ENCODE peak calls at places on chromosomes 3 and 15, in six cellular contexts. One of them, this sample, is unnamed.

GRCh38 chr15:65086680-65087111 is 10.2 kb downstream of the KBTBD13 start:
- DNase-seq in NCI-H1105: no peak
- DNase-seq in activated CD8-positive, alpha-beta memory T cell treated with anti-CD3 and anti-CD28 coated beads, Interleukin-2, amount 50 U/mL, for 4 hours: no peak
- DNase-seq in activated T-cell treated with anti-CD3 and anti-CD28 coated beads for 1 hour: no peak
- DNase-seq in GM19239: no peak
- DNase-seq in substantia nigra: no peak
- DNase-seq in this sample: no peak

GRCh38 chr15:67133738-67134576 is 68.6 kb downstream of the SMAD3 start:
- DNase-seq in NCI-H1105: no peak
- DNase-seq in GM19239: no peak
- DNase-seq in activated CD8-positive, alpha-beta memory T cell treated with anti-CD3 and anti-CD28 coated beads, Interleukin-2, amount 50 U/mL, for 4 hours: peak; percentile 56
- DNase-seq in substantia nigra: no peak
- DNase-seq in activated T-cell treated with anti-CD3 and anti-CD28 coated beads for 1 hour: peak; percentile 27
- DNase-seq in this sample: no peak

GRCh38 chr3:4981688-4982494 is 2.7 kb downstream of the BHLHE40 start:
- DNase-seq in activated CD8-positive, alpha-beta memory T cell treated with anti-CD3 and anti-CD28 coated beads, Interleukin-2, amount 50 U/mL, for 4 hours: no peak
- DNase-seq in NCI-H1105: no peak
- DNase-seq in activated T-cell treated with anti-CD3 and anti-CD28 coated beads for 1 hour: no peak
- DNase-seq in substantia nigra: no peak
- DNase-seq in GM19239: no peak
- DNase-seq in this sample: no peak

GRCh38 chr3:72694398-72694797 is 153.8 kb downstream of the SHQ1 start:
- DNase-seq in activated T-cell treated with anti-CD3 and anti-CD28 coated beads for 1 hour: no peak
- DNase-seq in substantia nigra: no peak
- DNase-seq in GM19239: no peak
- DNase-seq in NCI-H1105: no peak
- DNase-seq in activated CD8-positive, alpha-beta memory T cell treated with anti-CD3 and anti-CD28 coated beads, Interleukin-2, amount 50 U/mL, for 4 hours: no peak
- DNase-seq in this sample: no peak

GRCh38 chr3:106965286-106965685 is 412.0 kb upstream of the CCDC54 start:
- DNase-seq in substantia nigra: no peak
- DNase-seq in activated T-cell treated with anti-CD3 and anti-CD28 coated beads for 1 hour: no peak
- DNase-seq in GM19239: no peak
- DNase-seq in NCI-H1105: no peak
- DNase-seq in activated CD8-positive, alpha-beta memory T cell treated with anti-CD3 and anti-CD28 coated beads, Interleukin-2, amount 50 U/mL, for 4 hours: no peak
- DNase-seq in this sample: no peak

GRCh38 chr15:23420806-23421575 is 26.1 kb downstream of the GOLGA6L2 start:
- DNase-seq in NCI-H1105: no peak
- DNase-seq in GM19239: peak; percentile 21
- DNase-seq in activated CD8-positive, alpha-beta memory T cell treated with anti-CD3 and anti-CD28 coated beads, Interleukin-2, amount 50 U/mL, for 4 hours: no peak
- DNase-seq in substantia nigra: no peak
- DNase-seq in activated T-cell treated with anti-CD3 and anti-CD28 coated beads for 1 hour: no peak
- DNase-seq in this sample: no peak

GRCh38 chr3:59546522-59546921 is 496.7 kb upstream of the CFAP20DC start:
- DNase-seq in activated T-cell treated with anti-CD3 and anti-CD28 coated beads for 1 hour: no peak
- DNase-seq in GM19239: no peak
- DNase-seq in NCI-H1105: no peak
- DNase-seq in substantia nigra: no peak
- DNase-seq in activated CD8-positive, alpha-beta memory T cell treated with anti-CD3 and anti-CD28 coated beads, Interleukin-2, amount 50 U/mL, for 4 hours: no peak
- DNase-seq in this sample: no peak

GRCh38 chr3:11846281-11847034 is at the start of gene TAMM41:
- DNase-seq in activated T-cell treated with anti-CD3 and anti-CD28 coated beads for 1 hour: peak; percentile 80
- DNase-seq in activated CD8-positive, alpha-beta memory T cell treated with anti-CD3 and anti-CD28 coated beads, Interleukin-2, amount 50 U/mL, for 4 hours: peak; percentile 88
- DNase-seq in GM19239: peak; percentile 78
- DNase-seq in NCI-H1105: peak; percentile 60
- DNase-seq in substantia nigra: peak; percentile 61
- DNase-seq in this sample: peak; percentile 56

GRCh38 chr3:168933614-168934013 is 729.9 kb downstream of the MECOM start:
- DNase-seq in substantia nigra: no peak
- DNase-seq in activated T-cell treated with anti-CD3 and anti-CD28 coated beads for 1 hour: no peak
- DNase-seq in activated CD8-positive, alpha-beta memory T cell treated with anti-CD3 and anti-CD28 coated beads, Interleukin-2, amount 50 U/mL, for 4 hours: no peak
- DNase-seq in NCI-H1105: no peak
- DNase-seq in GM19239: no peak
- DNase-seq in this sample: no peak

GRCh38 chr15:93987068-93987467 is 244.3 kb upstream of the MCTP2 start:
- DNase-seq in NCI-H1105: no peak
- DNase-seq in substantia nigra: no peak
- DNase-seq in activated CD8-positive, alpha-beta memory T cell treated with anti-CD3 and anti-CD28 coated beads, Interleukin-2, amount 50 U/mL, for 4 hours: peak; percentile 15
- DNase-seq in GM19239: no peak
- DNase-seq in activated T-cell treated with anti-CD3 and anti-CD28 coated beads for 1 hour: peak; percentile 0
- DNase-seq in this sample: no peak

GRCh38 chr15:74604983-74605809 is 10.4 kb upstream of the CLK3 start:
- DNase-seq in GM19239: no peak
- DNase-seq in activated T-cell treated with anti-CD3 and anti-CD28 coated beads for 1 hour: no peak
- DNase-seq in substantia nigra: no peak
- DNase-seq in NCI-H1105: no peak
- DNase-seq in activated CD8-positive, alpha-beta memory T cell treated with anti-CD3 and anti-CD28 coated beads, Interleukin-2, amount 50 U/mL, for 4 hours: no peak
- DNase-seq in this sample: peak; percentile 27

GRCh38 chr3:189806171-189806951 is 175.2 kb downstream of the TP63 start:
- DNase-seq in GM19239: no peak
- DNase-seq in substantia nigra: no peak
- DNase-seq in NCI-H1105: no peak
- DNase-seq in activated CD8-positive, alpha-beta memory T cell treated with anti-CD3 and anti-CD28 coated beads, Interleukin-2, amount 50 U/mL, for 4 hours: no peak
- DNase-seq in activated T-cell treated with anti-CD3 and anti-CD28 coated beads for 1 hour: no peak
- DNase-seq in this sample: no peak

GRCh38 chr3:10377148-10377725 is 56.3 kb upstream of the SEC13 start:
- DNase-seq in activated CD8-positive, alpha-beta memory T cell treated with anti-CD3 and anti-CD28 coated beads, Interleukin-2, amount 50 U/mL, for 4 hours: no peak
- DNase-seq in NCI-H1105: no peak
- DNase-seq in substantia nigra: no peak
- DNase-seq in GM19239: no peak
- DNase-seq in activated T-cell treated with anti-CD3 and anti-CD28 coated beads for 1 hour: no peak
- DNase-seq in this sample: no peak

GRCh38 chr15:65856821-65857455 is 12.4 kb upstream of the RAB11A start:
- DNase-seq in activated CD8-positive, alpha-beta memory T cell treated with anti-CD3 and anti-CD28 coated beads, Interleukin-2, amount 50 U/mL, for 4 hours: peak; percentile 82
- DNase-seq in activated T-cell treated with anti-CD3 and anti-CD28 coated beads for 1 hour: peak; percentile 81
- DNase-seq in GM19239: no peak
- DNase-seq in substantia nigra: no peak
- DNase-seq in NCI-H1105: peak; percentile 85
- DNase-seq in this sample: peak; percentile 16

GRCh38 chr3:127722928-127723603 is 50.3 kb downstream of the ABTB1 start:
- DNase-seq in activated CD8-positive, alpha-beta memory T cell treated with anti-CD3 and anti-CD28 coated beads, Interleukin-2, amount 50 U/mL, for 4 hours: no peak
- DNase-seq in NCI-H1105: no peak
- DNase-seq in substantia nigra: no peak
- DNase-seq in activated T-cell treated with anti-CD3 and anti-CD28 coated beads for 1 hour: no peak
- DNase-seq in GM19239: no peak
- DNase-seq in this sample: no peak

GRCh38 chr3:50550079-50550736 is 17.3 kb downstream of the C3orf18 start:
- DNase-seq in activated CD8-positive, alpha-beta memory T cell treated with anti-CD3 and anti-CD28 coated beads, Interleukin-2, amount 50 U/mL, for 4 hours: peak; percentile 70
- DNase-seq in substantia nigra: no peak
- DNase-seq in GM19239: peak; percentile 64
- DNase-seq in NCI-H1105: no peak
- DNase-seq in activated T-cell treated with anti-CD3 and anti-CD28 coated beads for 1 hour: peak; percentile 57
- DNase-seq in this sample: no peak

GRCh38 chr3:12986521-12986920 is 86.7 kb downstream of the IQSEC1 start:
- DNase-seq in GM19239: no peak
- DNase-seq in substantia nigra: no peak
- DNase-seq in NCI-H1105: no peak
- DNase-seq in activated T-cell treated with anti-CD3 and anti-CD28 coated beads for 1 hour: no peak
- DNase-seq in activated CD8-positive, alpha-beta memory T cell treated with anti-CD3 and anti-CD28 coated beads, Interleukin-2, amount 50 U/mL, for 4 hours: no peak
- DNase-seq in this sample: no peak

GRCh38 chr15:35439291-35439690 is 106.7 kb downstream of the DPH6 start:
- DNase-seq in activated T-cell treated with anti-CD3 and anti-CD28 coated beads for 1 hour: no peak
- DNase-seq in GM19239: no peak
- DNase-seq in substantia nigra: no peak
- DNase-seq in NCI-H1105: no peak
- DNase-seq in activated CD8-positive, alpha-beta memory T cell treated with anti-CD3 and anti-CD28 coated beads, Interleukin-2, amount 50 U/mL, for 4 hours: no peak
- DNase-seq in this sample: no peak

GRCh38 chr15:94882071-94882712 is 650.8 kb downstream of the MCTP2 start:
- DNase-seq in substantia nigra: no peak
- DNase-seq in NCI-H1105: no peak
- DNase-seq in activated T-cell treated with anti-CD3 and anti-CD28 coated beads for 1 hour: no peak
- DNase-seq in activated CD8-positive, alpha-beta memory T cell treated with anti-CD3 and anti-CD28 coated beads, Interleukin-2, amount 50 U/mL, for 4 hours: no peak
- DNase-seq in GM19239: no peak
- DNase-seq in this sample: no peak

GRCh38 chr15:80591471-80591870 is 103.6 kb upstream of the ABHD17C start:
- DNase-seq in substantia nigra: no peak
- DNase-seq in GM19239: no peak
- DNase-seq in NCI-H1105: no peak
- DNase-seq in activated T-cell treated with anti-CD3 and anti-CD28 coated beads for 1 hour: no peak
- DNase-seq in activated CD8-positive, alpha-beta memory T cell treated with anti-CD3 and anti-CD28 coated beads, Interleukin-2, amount 50 U/mL, for 4 hours: no peak
- DNase-seq in this sample: no peak

GRCh38 chr15:30985081-30985531 is 6.3 kb downstream of the MTMR10 start:
- DNase-seq in NCI-H1105: no peak
- DNase-seq in substantia nigra: no peak
- DNase-seq in activated T-cell treated with anti-CD3 and anti-CD28 coated beads for 1 hour: no peak
- DNase-seq in GM19239: no peak
- DNase-seq in activated CD8-positive, alpha-beta memory T cell treated with anti-CD3 and anti-CD28 coated beads, Interleukin-2, amount 50 U/mL, for 4 hours: no peak
- DNase-seq in this sample: no peak

GRCh38 chr15:77907824-77908751 is 169.4 kb downstream of the TBC1D2B start:
- DNase-seq in GM19239: no peak
- DNase-seq in substantia nigra: no peak
- DNase-seq in activated CD8-positive, alpha-beta memory T cell treated with anti-CD3 and anti-CD28 coated beads, Interleukin-2, amount 50 U/mL, for 4 hours: peak; percentile 53
- DNase-seq in activated T-cell treated with anti-CD3 and anti-CD28 coated beads for 1 hour: peak; percentile 43
- DNase-seq in NCI-H1105: no peak
- DNase-seq in this sample: no peak

GRCh38 chr3:73150369-73150768 is 88.9 kb downstream of the EBLN2 start:
- DNase-seq in NCI-H1105: no peak
- DNase-seq in activated T-cell treated with anti-CD3 and anti-CD28 coated beads for 1 hour: no peak
- DNase-seq in GM19239: no peak
- DNase-seq in activated CD8-positive, alpha-beta memory T cell treated with anti-CD3 and anti-CD28 coated beads, Interleukin-2, amount 50 U/mL, for 4 hours: no peak
- DNase-seq in substantia nigra: no peak
- DNase-seq in this sample: no peak

GRCh38 chr15:48647963-48648362 is 2.5 kb upstream of the FBN1 start:
- DNase-seq in activated T-cell treated with anti-CD3 and anti-CD28 coated beads for 1 hour: no peak
- DNase-seq in NCI-H1105: no peak
- DNase-seq in activated CD8-positive, alpha-beta memory T cell treated with anti-CD3 and anti-CD28 coated beads, Interleukin-2, amount 50 U/mL, for 4 hours: no peak
- DNase-seq in substantia nigra: no peak
- DNase-seq in GM19239: no peak
- DNase-seq in this sample: no peak

GRCh38 chr3:80533553-80533952 is 765.8 kb upstream of the ROBO1 start:
- DNase-seq in activated T-cell treated with anti-CD3 and anti-CD28 coated beads for 1 hour: no peak
- DNase-seq in substantia nigra: no peak
- DNase-seq in GM19239: no peak
- DNase-seq in activated CD8-positive, alpha-beta memory T cell treated with anti-CD3 and anti-CD28 coated beads, Interleukin-2, amount 50 U/mL, for 4 hours: no peak
- DNase-seq in NCI-H1105: no peak
- DNase-seq in this sample: no peak

GRCh38 chr3:136989781-136990524 is 32.2 kb downstream of the IL20RB start:
- DNase-seq in substantia nigra: no peak
- DNase-seq in NCI-H1105: no peak
- DNase-seq in activated CD8-positive, alpha-beta memory T cell treated with anti-CD3 and anti-CD28 coated beads, Interleukin-2, amount 50 U/mL, for 4 hours: no peak
- DNase-seq in activated T-cell treated with anti-CD3 and anti-CD28 coated beads for 1 hour: no peak
- DNase-seq in GM19239: no peak
- DNase-seq in this sample: no peak

GRCh38 chr15:32802296-32802936 is 84.6 kb downstream of the GREM1 start:
- DNase-seq in activated T-cell treated with anti-CD3 and anti-CD28 coated beads for 1 hour: no peak
- DNase-seq in substantia nigra: no peak
- DNase-seq in GM19239: no peak
- DNase-seq in NCI-H1105: no peak
- DNase-seq in activated CD8-positive, alpha-beta memory T cell treated with anti-CD3 and anti-CD28 coated beads, Interleukin-2, amount 50 U/mL, for 4 hours: no peak
- DNase-seq in this sample: no peak

GRCh38 chr3:31495971-31496370 is 36.8 kb upstream of the STT3B start:
- DNase-seq in substantia nigra: no peak
- DNase-seq in NCI-H1105: no peak
- DNase-seq in activated CD8-positive, alpha-beta memory T cell treated with anti-CD3 and anti-CD28 coated beads, Interleukin-2, amount 50 U/mL, for 4 hours: no peak
- DNase-seq in GM19239: no peak
- DNase-seq in activated T-cell treated with anti-CD3 and anti-CD28 coated beads for 1 hour: no peak
- DNase-seq in this sample: no peak

GRCh38 chr3:119599558-119600174 is 2.0 kb downstream of the PLA1A start:
- DNase-seq in activated T-cell treated with anti-CD3 and anti-CD28 coated beads for 1 hour: no peak
- DNase-seq in activated CD8-positive, alpha-beta memory T cell treated with anti-CD3 and anti-CD28 coated beads, Interleukin-2, amount 50 U/mL, for 4 hours: no peak
- DNase-seq in GM19239: no peak
- DNase-seq in NCI-H1105: no peak
- DNase-seq in substantia nigra: no peak
- DNase-seq in this sample: no peak

GRCh38 chr15:67521770-67522568 is 1.0 kb downstream of the C15orf61 start:
- DNase-seq in NCI-H1105: no peak
- DNase-seq in activated CD8-positive, alpha-beta memory T cell treated with anti-CD3 and anti-CD28 coated beads, Interleukin-2, amount 50 U/mL, for 4 hours: no peak
- DNase-seq in GM19239: no peak
- DNase-seq in substantia nigra: peak; percentile 61
- DNase-seq in activated T-cell treated with anti-CD3 and anti-CD28 coated beads for 1 hour: no peak
- DNase-seq in this sample: no peak

GRCh38 chr15:69604050-69604378 is 151.4 kb downstream of the RPLP1 start:
- DNase-seq in substantia nigra: no peak
- DNase-seq in GM19239: no peak
- DNase-seq in NCI-H1105: peak; percentile 17
- DNase-seq in activated T-cell treated with anti-CD3 and anti-CD28 coated beads for 1 hour: no peak
- DNase-seq in activated CD8-positive, alpha-beta memory T cell treated with anti-CD3 and anti-CD28 coated beads, Interleukin-2, amount 50 U/mL, for 4 hours: no peak
- DNase-seq in this sample: peak; percentile 79

GRCh38 chr3:69718832-69719231 is 20.4 kb upstream of the MITF start:
- DNase-seq in activated T-cell treated with anti-CD3 and anti-CD28 coated beads for 1 hour: no peak
- DNase-seq in substantia nigra: no peak
- DNase-seq in GM19239: no peak
- DNase-seq in NCI-H1105: no peak
- DNase-seq in activated CD8-positive, alpha-beta memory T cell treated with anti-CD3 and anti-CD28 coated beads, Interleukin-2, amount 50 U/mL, for 4 hours: no peak
- DNase-seq in this sample: no peak

GRCh38 chr3:194632211-194632982 is 822 bp downstream of the TMEM44 start:
- DNase-seq in substantia nigra: no peak
- DNase-seq in NCI-H1105: no peak
- DNase-seq in GM19239: no peak
- DNase-seq in activated CD8-positive, alpha-beta memory T cell treated with anti-CD3 and anti-CD28 coated beads, Interleukin-2, amount 50 U/mL, for 4 hours: no peak
- DNase-seq in activated T-cell treated with anti-CD3 and anti-CD28 coated beads for 1 hour: no peak
- DNase-seq in this sample: no peak

GRCh38 chr3:72702390-72702789 is 145.9 kb downstream of the SHQ1 start:
- DNase-seq in GM19239: no peak
- DNase-seq in substantia nigra: no peak
- DNase-seq in NCI-H1105: no peak
- DNase-seq in activated CD8-positive, alpha-beta memory T cell treated with anti-CD3 and anti-CD28 coated beads, Interleukin-2, amount 50 U/mL, for 4 hours: no peak
- DNase-seq in activated T-cell treated with anti-CD3 and anti-CD28 coated beads for 1 hour: no peak
- DNase-seq in this sample: no peak

This sample was measured in DMS153.